ENCODE peak calls at places on chromosomes 12 and 14, in nine cellular contexts. One of them, this sample, is unnamed.

GRCh38 chr12:68159681-68160304 is at the start of gene IFNG:
- DNase-seq in heart right ventricle: no peak
- DNase-seq in PC-3: no peak
- DNase-seq in mucosa of descending colon: no peak
- DNase-seq in thoracic aorta: no peak
- DNase-seq in astrocyte of the cerebellum: no peak
- DNase-seq in endothelial cell of umbilical vein: no peak
- DNase-seq in skeletal muscle cell: no peak
- DNase-seq in HCT116: no peak
- DNase-seq in this sample: no peak

GRCh38 chr12:54017027-54017788 is 8.4 kb downstream of the HOXC8 start:
- DNase-seq in endothelial cell of umbilical vein: no peak
- DNase-seq in heart right ventricle: no peak
- DNase-seq in thoracic aorta: no peak
- DNase-seq in astrocyte of the cerebellum: no peak
- DNase-seq in skeletal muscle cell: no peak
- DNase-seq in PC-3: peak
- DNase-seq in HCT116: no peak
- DNase-seq in mucosa of descending colon: no peak
- DNase-seq in this sample: no peak

GRCh38 chr12:47750229-47750798 is 8.4 kb downstream of the RAPGEF3 start:
- DNase-seq in HCT116: no peak
- DNase-seq in skeletal muscle cell: no peak
- DNase-seq in heart right ventricle: no peak
- DNase-seq in thoracic aorta: no peak
- DNase-seq in endothelial cell of umbilical vein: no peak
- DNase-seq in astrocyte of the cerebellum: no peak
- DNase-seq in mucosa of descending colon: no peak
- DNase-seq in PC-3: no peak
- DNase-seq in this sample: no peak

GRCh38 chr12:40646891-40647290 is 45.3 kb upstream of the CNTN1 start:
- DNase-seq in thoracic aorta: no peak
- DNase-seq in endothelial cell of umbilical vein: no peak
- DNase-seq in skeletal muscle cell: no peak
- DNase-seq in astrocyte of the cerebellum: no peak
- DNase-seq in heart right ventricle: no peak
- DNase-seq in mucosa of descending colon: no peak
- DNase-seq in PC-3: no peak
- DNase-seq in HCT116: no peak
- DNase-seq in this sample: no peak

GRCh38 chr14:35403085-35403396 is 1.5 kb downstream of the NFKBIA start:
- DNase-seq in mucosa of descending colon: peak
- DNase-seq in HCT116: no peak
- DNase-seq in skeletal muscle cell: no peak
- DNase-seq in thoracic aorta: no peak
- DNase-seq in astrocyte of the cerebellum: no peak
- DNase-seq in PC-3: peak
- DNase-seq in heart right ventricle: peak
- DNase-seq in endothelial cell of umbilical vein: peak
- DNase-seq in this sample: no peak

GRCh38 chr12:9869307-9870161 is at the start of gene CLEC2B:
- DNase-seq in HCT116: no peak
- DNase-seq in heart right ventricle: peak
- DNase-seq in endothelial cell of umbilical vein: peak
- DNase-seq in PC-3: peak
- DNase-seq in mucosa of descending colon: peak
- DNase-seq in astrocyte of the cerebellum: peak
- DNase-seq in skeletal muscle cell: peak
- DNase-seq in thoracic aorta: no peak
- DNase-seq in this sample: no peak

GRCh38 chr12:117861691-117862090 is 107.1 kb downstream of the KSR2 start:
- DNase-seq in PC-3: no peak
- DNase-seq in mucosa of descending colon: no peak
- DNase-seq in skeletal muscle cell: no peak
- DNase-seq in thoracic aorta: no peak
- DNase-seq in endothelial cell of umbilical vein: no peak
- DNase-seq in heart right ventricle: no peak
- DNase-seq in HCT116: no peak
- DNase-seq in astrocyte of the cerebellum: no peak
- DNase-seq in this sample: no peak

GRCh38 chr12:58453306-58453705 is 467.0 kb downstream of the LRIG3 start:
- DNase-seq in PC-3: no peak
- DNase-seq in endothelial cell of umbilical vein: no peak
- DNase-seq in skeletal muscle cell: no peak
- DNase-seq in HCT116: no peak
- DNase-seq in mucosa of descending colon: no peak
- DNase-seq in heart right ventricle: no peak
- DNase-seq in thoracic aorta: no peak
- DNase-seq in astrocyte of the cerebellum: no peak
- DNase-seq in this sample: no peak

GRCh38 chr12:104384141-104384880 is 72.4 kb upstream of the CHST11 start:
- DNase-seq in heart right ventricle: no peak
- DNase-seq in PC-3: peak
- DNase-seq in HCT116: no peak
- DNase-seq in mucosa of descending colon: peak
- DNase-seq in skeletal muscle cell: no peak
- DNase-seq in thoracic aorta: no peak
- DNase-seq in endothelial cell of umbilical vein: no peak
- DNase-seq in astrocyte of the cerebellum: no peak
- DNase-seq in this sample: no peak

GRCh38 chr12:26810330-26810729 is 22.7 kb downstream of the ITPR2 start:
- DNase-seq in skeletal muscle cell: peak
- DNase-seq in endothelial cell of umbilical vein: peak
- DNase-seq in heart right ventricle: peak
- DNase-seq in HCT116: no peak
- DNase-seq in astrocyte of the cerebellum: peak
- DNase-seq in thoracic aorta: no peak
- DNase-seq in mucosa of descending colon: no peak
- DNase-seq in PC-3: no peak
- DNase-seq in this sample: peak

GRCh38 chr14:104799657-104800599 is 973 bp upstream of the ZBTB42 start:
- DNase-seq in thoracic aorta: peak
- DNase-seq in endothelial cell of umbilical vein: peak
- DNase-seq in astrocyte of the cerebellum: no peak
- DNase-seq in PC-3: peak
- DNase-seq in heart right ventricle: peak
- DNase-seq in mucosa of descending colon: peak
- DNase-seq in HCT116: no peak
- DNase-seq in skeletal muscle cell: no peak
- DNase-seq in this sample: peak

GRCh38 chr14:68817513-68818212 is 24.8 kb upstream of the ZFP36L1 start:
- DNase-seq in endothelial cell of umbilical vein: no peak
- DNase-seq in skeletal muscle cell: no peak
- DNase-seq in astrocyte of the cerebellum: no peak
- DNase-seq in PC-3: no peak
- DNase-seq in mucosa of descending colon: no peak
- DNase-seq in HCT116: no peak
- DNase-seq in thoracic aorta: no peak
- DNase-seq in heart right ventricle: no peak
- DNase-seq in this sample: no peak

GRCh38 chr12:15276088-15276698 is 46.1 kb upstream of the PTPRO start:
- DNase-seq in PC-3: peak
- DNase-seq in endothelial cell of umbilical vein: peak
- DNase-seq in heart right ventricle: peak
- DNase-seq in HCT116: peak
- DNase-seq in thoracic aorta: no peak
- DNase-seq in skeletal muscle cell: no peak
- DNase-seq in mucosa of descending colon: peak
- DNase-seq in astrocyte of the cerebellum: no peak
- DNase-seq in this sample: no peak

GRCh38 chr12:132486168-132486567 is 3.8 kb upstream of the FBRSL1 start:
- DNase-seq in astrocyte of the cerebellum: no peak
- DNase-seq in heart right ventricle: no peak
- DNase-seq in PC-3: no peak
- DNase-seq in thoracic aorta: no peak
- DNase-seq in HCT116: no peak
- DNase-seq in mucosa of descending colon: no peak
- DNase-seq in endothelial cell of umbilical vein: no peak
- DNase-seq in skeletal muscle cell: no peak
- DNase-seq in this sample: no peak

GRCh38 chr14:33986804-33987203 is 35.9 kb upstream of the EGLN3 start:
- DNase-seq in thoracic aorta: no peak
- DNase-seq in endothelial cell of umbilical vein: peak
- DNase-seq in heart right ventricle: no peak
- DNase-seq in skeletal muscle cell: peak
- DNase-seq in HCT116: peak
- DNase-seq in astrocyte of the cerebellum: peak
- DNase-seq in PC-3: peak
- DNase-seq in mucosa of descending colon: no peak
- DNase-seq in this sample: no peak

GRCh38 chr12:32027684-32028355 is 68.6 kb downstream of the RESF1 start:
- DNase-seq in thoracic aorta: no peak
- DNase-seq in HCT116: no peak
- DNase-seq in skeletal muscle cell: no peak
- DNase-seq in astrocyte of the cerebellum: no peak
- DNase-seq in endothelial cell of umbilical vein: no peak
- DNase-seq in PC-3: no peak
- DNase-seq in heart right ventricle: no peak
- DNase-seq in mucosa of descending colon: peak
- DNase-seq in this sample: no peak

GRCh38 chr14:24187538-24187915 is 1.1 kb downstream of the IPO4 start:
- DNase-seq in astrocyte of the cerebellum: no peak
- DNase-seq in heart right ventricle: no peak
- DNase-seq in thoracic aorta: no peak
- DNase-seq in skeletal muscle cell: no peak
- DNase-seq in endothelial cell of umbilical vein: no peak
- DNase-seq in HCT116: no peak
- DNase-seq in PC-3: no peak
- DNase-seq in mucosa of descending colon: no peak
- DNase-seq in this sample: no peak

GRCh38 chr14:24190416-24190815 is 1.8 kb upstream of the IPO4 start:
- DNase-seq in heart right ventricle: no peak
- DNase-seq in endothelial cell of umbilical vein: no peak
- DNase-seq in thoracic aorta: no peak
- DNase-seq in PC-3: no peak
- DNase-seq in skeletal muscle cell: no peak
- DNase-seq in HCT116: no peak
- DNase-seq in mucosa of descending colon: no peak
- DNase-seq in astrocyte of the cerebellum: no peak
- DNase-seq in this sample: no peak

GRCh38 chr14:24188251-24189058 is at the start of gene IPO4:
- DNase-seq in mucosa of descending colon: peak
- DNase-seq in PC-3: peak
- DNase-seq in heart right ventricle: peak
- DNase-seq in astrocyte of the cerebellum: peak
- DNase-seq in skeletal muscle cell: peak
- DNase-seq in endothelial cell of umbilical vein: peak
- DNase-seq in HCT116: peak
- DNase-seq in thoracic aorta: peak
- DNase-seq in this sample: peak

GRCh38 chr14:24189460-24189859 is 844 bp upstream of the IPO4 start:
- DNase-seq in mucosa of descending colon: no peak
- DNase-seq in heart right ventricle: no peak
- DNase-seq in astrocyte of the cerebellum: no peak
- DNase-seq in HCT116: no peak
- DNase-seq in endothelial cell of umbilical vein: no peak
- DNase-seq in PC-3: no peak
- DNase-seq in skeletal muscle cell: no peak
- DNase-seq in thoracic aorta: no peak
- DNase-seq in this sample: no peak

DNA sequence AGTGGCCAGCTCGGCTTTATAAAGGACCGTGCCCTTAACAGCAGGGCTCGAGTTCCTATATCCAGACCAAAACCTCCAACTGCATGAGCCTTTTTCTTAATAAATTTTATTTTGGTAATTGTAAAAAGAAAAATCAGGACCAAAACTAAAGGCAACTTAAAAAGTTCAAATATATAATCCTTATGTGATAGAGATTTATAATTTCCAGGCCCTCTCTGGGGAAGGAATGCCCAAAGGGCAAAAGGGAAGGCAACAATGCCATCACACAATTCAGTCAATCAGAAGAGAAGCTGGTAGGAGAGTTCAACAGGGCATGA is 401 bp upstream of the IPO4 start:
- DNase-seq in astrocyte of the cerebellum: no peak
- DNase-seq in HCT116: no peak
- DNase-seq in heart right ventricle: no peak
- DNase-seq in thoracic aorta: no peak
- DNase-seq in mucosa of descending colon: no peak
- DNase-seq in endothelial cell of umbilical vein: no peak
- DNase-seq in skeletal muscle cell: no peak
- DNase-seq in PC-3: no peak
- DNase-seq in this sample: no peak
- H3K4me3 ChIP-seq in astrocyte of the cerebellum: peak
- H3K4me3 ChIP-seq in HCT116: peak
- H3K4me3 ChIP-seq in heart right ventricle: peak
- H3K4me3 ChIP-seq in thoracic aorta: peak
- H3K4me3 ChIP-seq in mucosa of descending colon: peak
- H3K4me3 ChIP-seq in endothelial cell of umbilical vein: no peak
- H3K4me3 ChIP-seq in skeletal muscle cell: peak
- H3K4me3 ChIP-seq in PC-3: peak
- H3K4me3 ChIP-seq in this sample: no peak

DNA sequence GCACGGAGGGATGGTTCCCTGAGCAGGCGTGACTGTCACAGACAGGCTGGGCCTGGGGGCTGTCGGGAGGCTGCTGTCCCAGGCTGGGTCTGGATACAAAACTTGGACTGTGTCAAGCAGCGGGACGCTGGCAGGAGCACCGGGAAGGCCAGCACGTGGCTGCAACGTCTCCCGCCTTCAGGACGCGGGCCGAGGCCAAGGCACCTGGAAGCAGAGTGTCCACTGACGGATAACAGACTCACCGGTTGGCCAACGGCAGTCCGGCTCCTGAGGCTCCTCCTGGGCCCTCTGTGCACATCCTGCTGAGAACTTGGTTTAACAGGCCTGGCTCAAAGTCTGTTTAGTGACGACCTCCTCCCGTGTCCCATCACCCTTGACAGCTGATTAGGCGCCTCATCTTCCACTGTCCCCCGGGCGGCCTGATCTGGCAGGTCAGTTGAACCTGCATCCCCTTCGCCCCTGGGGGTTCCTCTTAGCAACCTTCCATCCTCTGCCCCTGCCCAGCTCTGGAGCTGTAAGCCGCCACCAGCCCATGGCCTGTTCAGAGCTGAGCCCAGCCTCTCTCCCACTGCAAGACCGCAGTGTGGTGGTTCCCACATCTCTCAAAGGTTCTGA is 2.5 kb downstream of the XRCC3 start:
- DNase-seq in HCT116: no peak
- DNase-seq in thoracic aorta: no peak
- DNase-seq in PC-3: no peak
- DNase-seq in skeletal muscle cell: no peak
- DNase-seq in heart right ventricle: no peak
- DNase-seq in astrocyte of the cerebellum: no peak
- DNase-seq in mucosa of descending colon: no peak
- DNase-seq in endothelial cell of umbilical vein: no peak
- DNase-seq in this sample: no peak
- H3K4me3 ChIP-seq in HCT116: no peak
- H3K4me3 ChIP-seq in thoracic aorta: no peak
- H3K4me3 ChIP-seq in PC-3: peak
- H3K4me3 ChIP-seq in skeletal muscle cell: no peak
- H3K4me3 ChIP-seq in heart right ventricle: no peak
- H3K4me3 ChIP-seq in astrocyte of the cerebellum: no peak
- H3K4me3 ChIP-seq in mucosa of descending colon: no peak
- H3K4me3 ChIP-seq in endothelial cell of umbilical vein: no peak
- H3K4me3 ChIP-seq in this sample: peak

GRCh38 chr12:122895757-122896636 is at the start of gene VPS37B:
- DNase-seq in heart right ventricle: peak
- DNase-seq in endothelial cell of umbilical vein: peak
- DNase-seq in thoracic aorta: peak
- DNase-seq in astrocyte of the cerebellum: no peak
- DNase-seq in PC-3: peak
- DNase-seq in skeletal muscle cell: peak
- DNase-seq in HCT116: peak
- DNase-seq in mucosa of descending colon: peak
- DNase-seq in this sample: peak
- H3K4me3 ChIP-seq in heart right ventricle: peak
- H3K4me3 ChIP-seq in endothelial cell of umbilical vein: peak
- H3K4me3 ChIP-seq in thoracic aorta: peak
- H3K4me3 ChIP-seq in astrocyte of the cerebellum: peak
- H3K4me3 ChIP-seq in PC-3: peak
- H3K4me3 ChIP-seq in skeletal muscle cell: peak
- H3K4me3 ChIP-seq in HCT116: peak
- H3K4me3 ChIP-seq in mucosa of descending colon: peak
- H3K4me3 ChIP-seq in this sample: peak

GRCh38 chr14:64509036-64509435 is 4.5 kb downstream of the ZBTB1 start:
- DNase-seq in thoracic aorta: no peak
- DNase-seq in PC-3: no peak
- DNase-seq in endothelial cell of umbilical vein: no peak
- DNase-seq in mucosa of descending colon: no peak
- DNase-seq in skeletal muscle cell: no peak
- DNase-seq in heart right ventricle: no peak
- DNase-seq in HCT116: no peak
- DNase-seq in astrocyte of the cerebellum: no peak
- DNase-seq in this sample: no peak
- H3K4me3 ChIP-seq in thoracic aorta: no peak
- H3K4me3 ChIP-seq in PC-3: no peak
- H3K4me3 ChIP-seq in endothelial cell of umbilical vein: no peak
- H3K4me3 ChIP-seq in mucosa of descending colon: no peak
- H3K4me3 ChIP-seq in skeletal muscle cell: no peak
- H3K4me3 ChIP-seq in heart right ventricle: no peak
- H3K4me3 ChIP-seq in HCT116: no peak
- H3K4me3 ChIP-seq in astrocyte of the cerebellum: no peak
- H3K4me3 ChIP-seq in this sample: no peak